ENCODE peak calls at places on chromosomes 6 and 20, in nine cellular contexts. One of them, this sample, is unnamed.

GRCh38 chr6:85049282-85049681 is 284.9 kb upstream of the TBX18 start:
- DNase-seq in breast epithelium: no peak
- DNase-seq in GM12891: no peak
- DNase-seq in body of pancreas: no peak
- DNase-seq in endothelial cell of umbilical vein: peak
- DNase-seq in IMR-90: no peak
- DNase-seq in heart left ventricle: no peak
- DNase-seq in A549: no peak
- DNase-seq in sigmoid colon: no peak
- DNase-seq in this sample: no peak

GRCh38 chr20:59645316-59645715 is 41.0 kb downstream of the PHACTR3 start:
- DNase-seq in breast epithelium: no peak
- DNase-seq in GM12891: no peak
- DNase-seq in body of pancreas: no peak
- DNase-seq in endothelial cell of umbilical vein: no peak
- DNase-seq in IMR-90: no peak
- DNase-seq in heart left ventricle: no peak
- DNase-seq in A549: no peak
- DNase-seq in sigmoid colon: peak
- DNase-seq in this sample: no peak

GRCh38 chr6:45667265-45667664 is 289.5 kb upstream of the SUPT3H start:
- DNase-seq in breast epithelium: no peak
- DNase-seq in GM12891: no peak
- DNase-seq in body of pancreas: no peak
- DNase-seq in endothelial cell of umbilical vein: no peak
- DNase-seq in IMR-90: no peak
- DNase-seq in heart left ventricle: no peak
- DNase-seq in A549: no peak
- DNase-seq in sigmoid colon: no peak
- DNase-seq in this sample: no peak

GRCh38 chr20:25339608-25340007 is 51.0 kb downstream of the ABHD12 start:
- DNase-seq in breast epithelium: no peak
- DNase-seq in GM12891: no peak
- DNase-seq in body of pancreas: peak
- DNase-seq in endothelial cell of umbilical vein: no peak
- DNase-seq in IMR-90: no peak
- DNase-seq in heart left ventricle: no peak
- DNase-seq in A549: no peak
- DNase-seq in sigmoid colon: no peak
- DNase-seq in this sample: no peak

GRCh38 chr20:55132523-55132922 is 657.1 kb downstream of the DOK5 start:
- DNase-seq in breast epithelium: no peak
- DNase-seq in GM12891: no peak
- DNase-seq in body of pancreas: no peak
- DNase-seq in endothelial cell of umbilical vein: no peak
- DNase-seq in IMR-90: no peak
- DNase-seq in heart left ventricle: no peak
- DNase-seq in A549: no peak
- DNase-seq in sigmoid colon: no peak
- DNase-seq in this sample: no peak

GRCh38 chr6:129181001-129181400 is 298.1 kb downstream of the LAMA2 start:
- DNase-seq in breast epithelium: no peak
- DNase-seq in GM12891: no peak
- DNase-seq in body of pancreas: no peak
- DNase-seq in endothelial cell of umbilical vein: no peak
- DNase-seq in IMR-90: no peak
- DNase-seq in heart left ventricle: no peak
- DNase-seq in A549: no peak
- DNase-seq in sigmoid colon: no peak
- DNase-seq in this sample: no peak

GRCh38 chr6:111458670-111459232 is 24.3 kb downstream of the REV3L start:
- DNase-seq in breast epithelium: no peak
- DNase-seq in GM12891: no peak
- DNase-seq in body of pancreas: no peak
- DNase-seq in endothelial cell of umbilical vein: no peak
- DNase-seq in IMR-90: no peak
- DNase-seq in heart left ventricle: no peak
- DNase-seq in A549: no peak
- DNase-seq in sigmoid colon: no peak
- DNase-seq in this sample: no peak

GRCh38 chr6:34056301-34056700 is 89.6 kb downstream of the GRM4 start:
- DNase-seq in breast epithelium: no peak
- DNase-seq in GM12891: no peak
- DNase-seq in body of pancreas: peak
- DNase-seq in endothelial cell of umbilical vein: peak
- DNase-seq in IMR-90: peak
- DNase-seq in heart left ventricle: peak
- DNase-seq in A549: peak
- DNase-seq in sigmoid colon: peak
- DNase-seq in this sample: no peak

GRCh38 chr20:20366896-20367680 is 816 bp upstream of the INSM1 start:
- DNase-seq in breast epithelium: no peak
- DNase-seq in GM12891: no peak
- DNase-seq in body of pancreas: no peak
- DNase-seq in endothelial cell of umbilical vein: no peak
- DNase-seq in IMR-90: no peak
- DNase-seq in heart left ventricle: no peak
- DNase-seq in A549: peak
- DNase-seq in sigmoid colon: no peak
- DNase-seq in this sample: no peak

GRCh38 chr20:25532971-25533391 is 52.4 kb downstream of the NINL start:
- DNase-seq in breast epithelium: no peak
- DNase-seq in GM12891: no peak
- DNase-seq in body of pancreas: no peak
- DNase-seq in endothelial cell of umbilical vein: peak
- DNase-seq in IMR-90: no peak
- DNase-seq in heart left ventricle: no peak
- DNase-seq in A549: no peak
- DNase-seq in sigmoid colon: no peak
- DNase-seq in this sample: no peak

DNA sequence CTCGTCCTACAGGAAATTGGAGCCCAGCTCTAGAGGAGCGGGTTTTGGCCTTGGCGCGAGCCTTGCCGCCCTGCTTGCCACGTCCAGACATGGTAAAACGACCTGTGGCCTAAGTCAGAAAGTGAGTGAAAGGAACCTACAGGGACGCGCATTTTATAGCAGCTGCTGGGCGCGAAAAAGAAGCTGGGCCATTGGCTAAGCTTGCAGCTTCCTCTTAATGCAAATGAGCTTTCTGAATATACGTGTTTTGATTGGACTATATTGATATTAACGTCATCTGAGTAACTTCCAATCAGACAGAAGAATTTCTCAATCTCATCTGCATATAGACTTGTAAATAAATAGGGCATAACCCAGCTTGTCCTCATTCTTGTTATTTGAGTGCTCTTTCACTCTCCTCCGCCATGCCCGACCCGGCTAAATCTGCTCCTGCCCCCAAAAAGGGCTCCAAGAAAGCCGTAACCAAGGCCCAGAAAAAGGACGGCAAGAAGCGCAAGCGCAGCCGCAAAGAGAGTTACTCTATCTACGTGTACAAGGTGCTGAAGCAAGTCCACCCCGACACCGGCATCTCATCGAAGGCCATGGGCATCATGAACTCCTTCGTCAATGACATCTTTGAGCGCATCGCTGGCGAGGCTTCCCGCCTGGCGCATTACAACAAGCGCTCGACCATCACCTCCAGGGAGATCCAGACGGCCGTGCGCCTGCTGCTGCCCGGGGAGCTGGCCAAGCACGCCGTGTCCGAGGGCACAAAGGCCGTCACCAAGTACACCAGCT is 18.9 kb downstream of the OR2B2 start:
- DNase-seq in breast epithelium: peak
- DNase-seq in GM12891: no peak
- DNase-seq in body of pancreas: peak
- DNase-seq in endothelial cell of umbilical vein: peak
- DNase-seq in IMR-90: peak
- DNase-seq in heart left ventricle: peak
- DNase-seq in A549: peak
- DNase-seq in sigmoid colon: peak
- DNase-seq in this sample: peak
- TF ChIP-seq POLR2A in breast epithelium: peak
- TF ChIP-seq POLR2A in GM12891: peak
- TF ChIP-seq POLR2A in body of pancreas: no peak
- TF ChIP-seq POLR2A in endothelial cell of umbilical vein: peak
- TF ChIP-seq POLR2A in IMR-90: peak
- TF ChIP-seq POLR2A in heart left ventricle: no peak
- TF ChIP-seq POLR2A in A549: peak
- TF ChIP-seq POLR2A in sigmoid colon: no peak
- TF ChIP-seq POLR2A in this sample: peak

GRCh38 chr6:163349696-163350095 is 64.8 kb upstream of the QKI start:
- DNase-seq in breast epithelium: no peak
- DNase-seq in GM12891: no peak
- DNase-seq in body of pancreas: no peak
- DNase-seq in endothelial cell of umbilical vein: no peak
- DNase-seq in IMR-90: no peak
- DNase-seq in heart left ventricle: no peak
- DNase-seq in A549: no peak
- DNase-seq in sigmoid colon: no peak
- DNase-seq in this sample: no peak
- TF ChIP-seq POLR2A in breast epithelium: no peak
- TF ChIP-seq POLR2A in GM12891: no peak
- TF ChIP-seq POLR2A in body of pancreas: no peak
- TF ChIP-seq POLR2A in endothelial cell of umbilical vein: no peak
- TF ChIP-seq POLR2A in IMR-90: no peak
- TF ChIP-seq POLR2A in heart left ventricle: no peak
- TF ChIP-seq POLR2A in A549: no peak
- TF ChIP-seq POLR2A in sigmoid colon: no peak
- TF ChIP-seq POLR2A in this sample: no peak

GRCh38 chr6:29649701-29650673 is 6.9 kb upstream of the MOG start:
- DNase-seq in breast epithelium: peak
- DNase-seq in GM12891: peak
- DNase-seq in body of pancreas: peak
- DNase-seq in endothelial cell of umbilical vein: peak
- DNase-seq in IMR-90: peak
- DNase-seq in heart left ventricle: peak
- DNase-seq in A549: peak
- DNase-seq in sigmoid colon: peak
- DNase-seq in this sample: peak
- TF ChIP-seq POLR2A in breast epithelium: peak
- TF ChIP-seq POLR2A in GM12891: peak
- TF ChIP-seq POLR2A in body of pancreas: peak
- TF ChIP-seq POLR2A in endothelial cell of umbilical vein: no peak
- TF ChIP-seq POLR2A in IMR-90: peak
- TF ChIP-seq POLR2A in heart left ventricle: peak
- TF ChIP-seq POLR2A in A549: peak
- TF ChIP-seq POLR2A in sigmoid colon: peak
- TF ChIP-seq POLR2A in this sample: peak

GRCh38 chr20:50283922-50284810 is 93.5 kb downstream of the CEBPB start:
- DNase-seq in breast epithelium: peak
- DNase-seq in GM12891: no peak
- DNase-seq in body of pancreas: peak
- DNase-seq in endothelial cell of umbilical vein: no peak
- DNase-seq in IMR-90: peak
- DNase-seq in heart left ventricle: peak
- DNase-seq in A549: peak
- DNase-seq in sigmoid colon: peak
- DNase-seq in this sample: peak
- TF ChIP-seq POLR2A in breast epithelium: no peak
- TF ChIP-seq POLR2A in GM12891: no peak
- TF ChIP-seq POLR2A in body of pancreas: no peak
- TF ChIP-seq POLR2A in endothelial cell of umbilical vein: no peak
- TF ChIP-seq POLR2A in IMR-90: no peak
- TF ChIP-seq POLR2A in heart left ventricle: no peak
- TF ChIP-seq POLR2A in A549: no peak
- TF ChIP-seq POLR2A in sigmoid colon: no peak
- TF ChIP-seq POLR2A in this sample: no peak

GRCh38 chr6:135830971-135831370 is 20.5 kb upstream of the PDE7B start:
- DNase-seq in breast epithelium: no peak
- DNase-seq in GM12891: no peak
- DNase-seq in body of pancreas: no peak
- DNase-seq in endothelial cell of umbilical vein: no peak
- DNase-seq in IMR-90: no peak
- DNase-seq in heart left ventricle: no peak
- DNase-seq in A549: no peak
- DNase-seq in sigmoid colon: no peak
- DNase-seq in this sample: no peak
- TF ChIP-seq POLR2A in breast epithelium: no peak
- TF ChIP-seq POLR2A in GM12891: no peak
- TF ChIP-seq POLR2A in body of pancreas: no peak
- TF ChIP-seq POLR2A in endothelial cell of umbilical vein: no peak
- TF ChIP-seq POLR2A in IMR-90: no peak
- TF ChIP-seq POLR2A in heart left ventricle: no peak
- TF ChIP-seq POLR2A in A549: no peak
- TF ChIP-seq POLR2A in sigmoid colon: no peak
- TF ChIP-seq POLR2A in this sample: no peak

DNA sequence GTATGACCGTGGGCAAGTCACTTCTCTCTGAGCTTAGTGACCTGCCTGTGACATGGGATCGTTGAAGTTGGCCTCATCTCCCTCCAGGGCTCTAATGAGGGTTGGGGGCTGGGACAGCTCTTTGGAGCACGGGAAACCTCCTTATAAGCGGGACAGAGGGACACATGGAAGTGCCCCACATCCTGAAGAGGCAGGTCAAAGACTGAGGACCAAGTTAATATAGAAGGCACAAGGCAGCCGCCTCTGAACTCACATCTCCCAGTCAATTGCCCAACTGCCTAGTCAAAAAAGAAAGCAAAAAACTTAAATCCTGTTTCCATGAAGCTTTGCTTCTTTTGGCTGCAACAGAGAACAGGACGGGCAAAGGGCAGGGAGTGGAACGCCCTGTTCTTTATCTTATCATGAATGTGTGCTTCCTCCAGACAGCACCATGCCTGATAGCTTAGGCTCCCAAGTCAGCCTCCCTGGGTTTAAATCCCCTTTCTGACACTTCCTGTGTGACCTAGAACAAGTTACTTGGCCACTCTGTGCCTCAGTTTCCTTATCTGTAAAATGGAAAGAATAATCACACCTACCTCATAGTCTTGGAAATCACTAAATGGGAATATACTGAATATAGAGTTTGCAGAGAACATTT is 27.1 kb downstream of the LBP start:
- DNase-seq in breast epithelium: no peak
- DNase-seq in GM12891: no peak
- DNase-seq in body of pancreas: no peak
- DNase-seq in endothelial cell of umbilical vein: peak
- DNase-seq in IMR-90: no peak
- DNase-seq in heart left ventricle: no peak
- DNase-seq in A549: no peak
- DNase-seq in sigmoid colon: no peak
- DNase-seq in this sample: no peak
- TF ChIP-seq POLR2A in breast epithelium: no peak
- TF ChIP-seq POLR2A in GM12891: no peak
- TF ChIP-seq POLR2A in body of pancreas: no peak
- TF ChIP-seq POLR2A in endothelial cell of umbilical vein: no peak
- TF ChIP-seq POLR2A in IMR-90: no peak
- TF ChIP-seq POLR2A in heart left ventricle: no peak
- TF ChIP-seq POLR2A in A549: no peak
- TF ChIP-seq POLR2A in sigmoid colon: no peak
- TF ChIP-seq POLR2A in this sample: no peak

This sample was measured in H54.